ENCODE peak calls at places on chromosome 15, in ten cellular contexts. Y, S, Z, F, A, I, T, D, E and X are unnamed samples.

GRCh38 chr15:23687143-23687470 is at the start of gene NDN:
- DNase-seq in Y (peak; percentile 63), S (peak; percentile 45), Z (no peak), F (no peak), A (peak; percentile 68), I (no peak), T (no peak), D (peak; percentile 86), E (peak; percentile 70), X (no peak)

GRCh38 chr15:71592186-71592585 is 218.2 kb upstream of the NR2E3 start:
- DNase-seq in Y (no peak), S (no peak), Z (no peak), F (no peak), A (no peak), I (no peak), T (no peak), D (no peak), E (no peak), X (no peak)

GRCh38 chr15:66720206-66721010 is 18.4 kb downstream of the SMAD6 start:
- DNase-seq in Y (peak; percentile 84), S (no peak), Z (no peak), F (no peak), A (peak; percentile 97), I (peak; percentile 51), T (no peak), D (no peak), E (no peak), X (peak; percentile 75)

GRCh38 chr15:29134239-29134638 is 135.4 kb downstream of the NSMCE3 start:
- DNase-seq in Y (no peak), S (no peak), Z (no peak), F (no peak), A (peak; percentile 26), I (no peak), T (peak; percentile 53), D (no peak), E (peak; percentile 46), X (no peak)

GRCh38 chr15:78968539-78969271 is 23.9 kb upstream of the CTSH start:
- DNase-seq in Y (no peak), S (no peak), Z (no peak), F (no peak), A (no peak), I (no peak), T (no peak), D (no peak), E (no peak), X (no peak)

GRCh38 chr15:32898991-32899613 is 181.3 kb downstream of the GREM1 start:
- DNase-seq in Y (no peak), S (peak; percentile 26), Z (no peak), F (no peak), A (no peak), I (no peak), T (peak; percentile 79), D (peak; percentile 92), E (no peak), X (no peak)

GRCh38 chr15:29018983-29019875 is 133.5 kb downstream of the APBA2 start:
- DNase-seq in Y (no peak), S (no peak), Z (no peak), F (no peak), A (no peak), I (no peak), T (no peak), D (no peak), E (no peak), X (no peak)

GRCh38 chr15:29818141-29818540 is 4.1 kb downstream of the TJP1 start:
- DNase-seq in Y (no peak), S (no peak), Z (no peak), F (no peak), A (no peak), I (no peak), T (no peak), D (no peak), E (no peak), X (no peak)

GRCh38 chr15:87609474-87609873 is 647.1 kb downstream of the NTRK3 start:
- DNase-seq in Y (peak; percentile 98), S (no peak), Z (no peak), F (no peak), A (peak; percentile 84), I (peak; percentile 79), T (no peak), D (no peak), E (no peak), X (no peak)

GRCh38 chr15:71743861-71744382 is 66.4 kb upstream of the NR2E3 start:
- DNase-seq in Y (peak; percentile 28), S (peak; percentile 73), Z (no peak), F (peak; percentile 70), A (no peak), I (peak; percentile 43), T (no peak), D (peak; percentile 78), E (no peak), X (peak; percentile 62)

GRCh38 chr15:65935391-65935790 is 66.1 kb downstream of the RAB11A start:
- DNase-seq in Y (no peak), S (no peak), Z (no peak), F (no peak), A (no peak), I (no peak), T (no peak), D (no peak), E (no peak), X (no peak)

GRCh38 chr15:36814085-36814484 is 234.7 kb downstream of the CDIN1 start:
- DNase-seq in Y (no peak), S (no peak), Z (no peak), F (no peak), A (no peak), I (no peak), T (no peak), D (no peak), E (no peak), X (no peak)

GRCh38 chr15:101022306-101022705 is 103.1 kb downstream of the LRRK1 start:
- DNase-seq in Y (no peak), S (peak; percentile 15), Z (no peak), F (peak; percentile 25), A (peak; percentile 69), I (no peak), T (peak; percentile 29), D (no peak), E (peak; percentile 62), X (peak; percentile 48)

GRCh38 chr15:47027322-47027946 is 689.9 kb upstream of the SEMA6D start:
- DNase-seq in Y (no peak), S (no peak), Z (no peak), F (no peak), A (no peak), I (no peak), T (no peak), D (peak; percentile 48), E (no peak), X (no peak)

GRCh38 chr15:89679221-89679620 is at the start of gene PLIN1:
- DNase-seq in Y (no peak), S (peak; percentile 16), Z (no peak), F (no peak), A (no peak), I (no peak), T (no peak), D (no peak), E (no peak), X (no peak)
- H3K27ac ChIP-seq in Y (no peak within 1 kb of the TSS), S (peak within 1 kb of the TSS; percentile 54), Z (peak within 1 kb of the TSS; percentile 24), F (no peak within 1 kb of the TSS), A (peak within 1 kb of the TSS; percentile 43), I (no peak within 1 kb of the TSS), T (no peak within 1 kb of the TSS), D (no peak within 1 kb of the TSS), E (peak within 1 kb of the TSS; percentile 59), X (peak within 1 kb of the TSS; percentile 43)

DNA sequence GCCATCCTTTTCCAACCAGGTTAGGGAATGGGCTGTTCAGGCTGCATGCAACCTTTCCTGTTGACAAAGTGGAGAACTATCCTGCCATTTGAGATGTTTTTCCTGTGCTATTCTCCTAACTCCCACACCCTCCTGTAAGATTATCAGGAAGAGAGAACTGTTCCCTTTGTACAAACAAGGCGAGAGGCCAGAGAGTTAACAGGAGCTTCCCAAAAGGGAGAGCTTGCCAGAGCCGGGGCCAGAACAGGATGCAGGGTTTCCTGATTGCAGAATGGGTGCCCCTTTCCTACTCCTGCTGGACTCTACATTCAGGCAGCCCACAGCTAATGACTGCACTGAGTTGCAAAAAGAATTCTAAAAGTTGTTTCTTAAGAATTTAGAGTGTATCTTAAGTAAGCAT is 17.1 kb downstream of the PML start:
- DNase-seq in Y (peak; percentile 50), S (peak; percentile 58), Z (no peak), F (no peak), A (no peak), I (no peak), T (no peak), D (no peak), E (peak; percentile 84), X (no peak)
- H3K27ac ChIP-seq in Y (no peak overlapping the region), S (no peak overlapping the region), Z (peak overlapping the region; percentile 41), F (no peak overlapping the region), A (no peak overlapping the region), I (no peak overlapping the region), T (peak overlapping the region; percentile 71), D (no peak overlapping the region), E (peak overlapping the region; percentile 64), X (no peak overlapping the region)

DNA sequence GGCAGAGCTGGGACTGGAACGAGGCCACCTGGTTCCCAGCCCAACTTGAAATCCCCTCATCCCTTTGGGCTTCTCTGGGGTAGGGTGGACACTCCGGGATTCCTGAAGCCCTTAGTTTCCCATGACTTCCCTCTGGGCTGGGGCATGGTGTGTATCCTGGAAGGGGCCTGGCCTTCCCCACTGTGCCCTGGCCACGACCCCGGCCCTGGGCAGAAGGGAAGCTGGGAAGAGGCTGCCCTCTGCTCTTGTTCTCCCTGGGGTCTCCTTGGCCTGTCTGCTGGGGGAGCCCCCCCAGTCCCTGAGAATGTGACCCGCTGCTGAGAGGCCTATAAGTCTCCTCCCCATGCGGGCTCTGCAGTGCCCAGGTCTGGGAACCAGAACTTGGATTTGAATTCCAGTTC is 104.9 kb downstream of the LINGO1 start:
- DNase-seq in Y (no peak), S (no peak), Z (no peak), F (no peak), A (no peak), I (no peak), T (peak; percentile 61), D (no peak), E (peak; percentile 50), X (no peak)
- H3K27ac ChIP-seq in Y (no peak overlapping the region), S (no peak overlapping the region), Z (no peak overlapping the region), F (no peak overlapping the region), A (no peak overlapping the region), I (no peak overlapping the region), T (no peak overlapping the region), D (no peak overlapping the region), E (no peak overlapping the region), X (no peak overlapping the region)

GRCh38 chr15:34070003-34070402 is 31.0 kb upstream of the AVEN start:
- DNase-seq in Y (no peak), S (no peak), Z (no peak), F (no peak), A (no peak), I (no peak), T (no peak), D (peak; percentile 15), E (no peak), X (no peak)
- H3K27ac ChIP-seq in Y (no peak overlapping the region), S (no peak overlapping the region), Z (no peak overlapping the region), F (no peak overlapping the region), A (no peak overlapping the region), I (no peak overlapping the region), T (no peak overlapping the region), D (no peak overlapping the region), E (no peak overlapping the region), X (no peak overlapping the region)

GRCh38 chr15:76711351-76711827 is 193.8 kb downstream of the SCAPER start:
- DNase-seq in Y (no peak), S (no peak), Z (no peak), F (no peak), A (no peak), I (no peak), T (no peak), D (no peak), E (no peak), X (no peak)
- H3K27ac ChIP-seq in Y (no peak overlapping the region), S (no peak overlapping the region), Z (no peak overlapping the region), F (no peak overlapping the region), A (no peak overlapping the region), I (no peak overlapping the region), T (no peak overlapping the region), D (no peak overlapping the region), E (no peak overlapping the region), X (no peak overlapping the region)

GRCh38 chr15:64629063-64629462 is 146.3 kb downstream of the RBPMS2 start:
- DNase-seq in Y (no peak), S (no peak), Z (no peak), F (no peak), A (no peak), I (no peak), T (no peak), D (no peak), E (no peak), X (no peak)
- H3K27ac ChIP-seq in Y (no peak overlapping the region), S (no peak overlapping the region), Z (no peak overlapping the region), F (no peak overlapping the region), A (no peak overlapping the region), I (no peak overlapping the region), T (no peak overlapping the region), D (no peak overlapping the region), E (no peak overlapping the region), X (no peak overlapping the region)